ENCODE peak calls at places on chromosome 11, in five cellular contexts. One of them, this sample, is unnamed.

GRCh38 chr11:11403763-11404725 is 51.0 kb upstream of the CSNK2A3 start:
- DNase-seq in stimulated activated naive CD4-positive, alpha-beta T cell treated with Interleukin-2 at 50 U/mL for 16 hours: no peak
- DNase-seq in HL-60: no peak
- DNase-seq in HEK293T: no peak
- DNase-seq in activated effector memory CD4-positive, alpha-beta T cell treated with anti-CD3 and anti-CD28 coated beads, Interleukin-2, amount 50 U/mL, for 16 hours: no peak
- DNase-seq in this sample: no peak

GRCh38 chr11:76371170-76371569 is 9.8 kb downstream of the THAP12 start:
- DNase-seq in stimulated activated naive CD4-positive, alpha-beta T cell treated with Interleukin-2 at 50 U/mL for 16 hours: peak
- DNase-seq in HL-60: no peak
- DNase-seq in HEK293T: no peak
- DNase-seq in activated effector memory CD4-positive, alpha-beta T cell treated with anti-CD3 and anti-CD28 coated beads, Interleukin-2, amount 50 U/mL, for 16 hours: no peak
- DNase-seq in this sample: no peak

GRCh38 chr11:1392561-1392960 is 2.8 kb downstream of the BRSK2 start:
- DNase-seq in stimulated activated naive CD4-positive, alpha-beta T cell treated with Interleukin-2 at 50 U/mL for 16 hours: no peak
- DNase-seq in HL-60: no peak
- DNase-seq in HEK293T: no peak
- DNase-seq in activated effector memory CD4-positive, alpha-beta T cell treated with anti-CD3 and anti-CD28 coated beads, Interleukin-2, amount 50 U/mL, for 16 hours: no peak
- DNase-seq in this sample: no peak

GRCh38 chr11:72072348-72072747 is 8.0 kb downstream of the NUMA1 start:
- DNase-seq in stimulated activated naive CD4-positive, alpha-beta T cell treated with Interleukin-2 at 50 U/mL for 16 hours: no peak
- DNase-seq in HL-60: no peak
- DNase-seq in HEK293T: no peak
- DNase-seq in activated effector memory CD4-positive, alpha-beta T cell treated with anti-CD3 and anti-CD28 coated beads, Interleukin-2, amount 50 U/mL, for 16 hours: no peak
- DNase-seq in this sample: no peak

GRCh38 chr11:76888989-76889388 is 28.3 kb downstream of the ACER3 start:
- DNase-seq in stimulated activated naive CD4-positive, alpha-beta T cell treated with Interleukin-2 at 50 U/mL for 16 hours: no peak
- DNase-seq in HL-60: no peak
- DNase-seq in HEK293T: no peak
- DNase-seq in activated effector memory CD4-positive, alpha-beta T cell treated with anti-CD3 and anti-CD28 coated beads, Interleukin-2, amount 50 U/mL, for 16 hours: no peak
- DNase-seq in this sample: no peak

GRCh38 chr11:20670932-20671403 is 1.6 kb downstream of the NELL1 start:
- DNase-seq in stimulated activated naive CD4-positive, alpha-beta T cell treated with Interleukin-2 at 50 U/mL for 16 hours: no peak
- DNase-seq in HL-60: no peak
- DNase-seq in HEK293T: no peak
- DNase-seq in activated effector memory CD4-positive, alpha-beta T cell treated with anti-CD3 and anti-CD28 coated beads, Interleukin-2, amount 50 U/mL, for 16 hours: no peak
- DNase-seq in this sample: peak

GRCh38 chr11:80702264-80702663 is 1261.4 kb upstream of the TENM4 start:
- DNase-seq in stimulated activated naive CD4-positive, alpha-beta T cell treated with Interleukin-2 at 50 U/mL for 16 hours: no peak
- DNase-seq in HL-60: no peak
- DNase-seq in HEK293T: no peak
- DNase-seq in activated effector memory CD4-positive, alpha-beta T cell treated with anti-CD3 and anti-CD28 coated beads, Interleukin-2, amount 50 U/mL, for 16 hours: no peak
- DNase-seq in this sample: no peak

GRCh38 chr11:86923993-86924766 is 31.0 kb downstream of the FZD4 start:
- DNase-seq in stimulated activated naive CD4-positive, alpha-beta T cell treated with Interleukin-2 at 50 U/mL for 16 hours: no peak
- DNase-seq in HL-60: no peak
- DNase-seq in HEK293T: no peak
- DNase-seq in activated effector memory CD4-positive, alpha-beta T cell treated with anti-CD3 and anti-CD28 coated beads, Interleukin-2, amount 50 U/mL, for 16 hours: no peak
- DNase-seq in this sample: peak

GRCh38 chr11:93933230-93933629 is 82.8 kb upstream of the VSTM5 start:
- DNase-seq in stimulated activated naive CD4-positive, alpha-beta T cell treated with Interleukin-2 at 50 U/mL for 16 hours: no peak
- DNase-seq in HL-60: no peak
- DNase-seq in HEK293T: no peak
- DNase-seq in activated effector memory CD4-positive, alpha-beta T cell treated with anti-CD3 and anti-CD28 coated beads, Interleukin-2, amount 50 U/mL, for 16 hours: no peak
- DNase-seq in this sample: no peak

GRCh38 chr11:120906752-120907151 is 117.2 kb upstream of the TBCEL start:
- DNase-seq in stimulated activated naive CD4-positive, alpha-beta T cell treated with Interleukin-2 at 50 U/mL for 16 hours: no peak
- DNase-seq in HL-60: no peak
- DNase-seq in HEK293T: no peak
- DNase-seq in activated effector memory CD4-positive, alpha-beta T cell treated with anti-CD3 and anti-CD28 coated beads, Interleukin-2, amount 50 U/mL, for 16 hours: no peak
- DNase-seq in this sample: no peak

GRCh38 chr11:69292221-69292648 is 1.7 kb upstream of the MYEOV start:
- DNase-seq in stimulated activated naive CD4-positive, alpha-beta T cell treated with Interleukin-2 at 50 U/mL for 16 hours: peak
- DNase-seq in HL-60: peak
- DNase-seq in HEK293T: peak
- DNase-seq in activated effector memory CD4-positive, alpha-beta T cell treated with anti-CD3 and anti-CD28 coated beads, Interleukin-2, amount 50 U/mL, for 16 hours: peak
- DNase-seq in this sample: peak

GRCh38 chr11:32890843-32891656 is 1.6 kb upstream of the QSER1 start:
- DNase-seq in stimulated activated naive CD4-positive, alpha-beta T cell treated with Interleukin-2 at 50 U/mL for 16 hours: no peak
- DNase-seq in HL-60: no peak
- DNase-seq in HEK293T: peak
- DNase-seq in activated effector memory CD4-positive, alpha-beta T cell treated with anti-CD3 and anti-CD28 coated beads, Interleukin-2, amount 50 U/mL, for 16 hours: no peak
- DNase-seq in this sample: no peak

GRCh38 chr11:119473901-119474681 is 51.1 kb upstream of the THY1 start:
- DNase-seq in stimulated activated naive CD4-positive, alpha-beta T cell treated with Interleukin-2 at 50 U/mL for 16 hours: no peak
- DNase-seq in HL-60: no peak
- DNase-seq in HEK293T: no peak
- DNase-seq in activated effector memory CD4-positive, alpha-beta T cell treated with anti-CD3 and anti-CD28 coated beads, Interleukin-2, amount 50 U/mL, for 16 hours: peak
- DNase-seq in this sample: no peak

GRCh38 chr11:76701701-76702100 is 31.2 kb upstream of the LRRC32 start:
- DNase-seq in stimulated activated naive CD4-positive, alpha-beta T cell treated with Interleukin-2 at 50 U/mL for 16 hours: no peak
- DNase-seq in HL-60: no peak
- DNase-seq in HEK293T: no peak
- DNase-seq in activated effector memory CD4-positive, alpha-beta T cell treated with anti-CD3 and anti-CD28 coated beads, Interleukin-2, amount 50 U/mL, for 16 hours: no peak
- DNase-seq in this sample: no peak

GRCh38 chr11:624705-625635 is at the start of gene CDHR5:
- DNase-seq in stimulated activated naive CD4-positive, alpha-beta T cell treated with Interleukin-2 at 50 U/mL for 16 hours: no peak
- DNase-seq in HL-60: no peak
- DNase-seq in HEK293T: no peak
- DNase-seq in activated effector memory CD4-positive, alpha-beta T cell treated with anti-CD3 and anti-CD28 coated beads, Interleukin-2, amount 50 U/mL, for 16 hours: no peak
- DNase-seq in this sample: no peak

GRCh38 chr11:128279861-128280260 is 307.5 kb downstream of the ETS1 start:
- DNase-seq in stimulated activated naive CD4-positive, alpha-beta T cell treated with Interleukin-2 at 50 U/mL for 16 hours: no peak
- DNase-seq in HL-60: no peak
- DNase-seq in HEK293T: no peak
- DNase-seq in activated effector memory CD4-positive, alpha-beta T cell treated with anti-CD3 and anti-CD28 coated beads, Interleukin-2, amount 50 U/mL, for 16 hours: no peak
- DNase-seq in this sample: no peak

GRCh38 chr11:124783002-124783401 is 17.2 kb downstream of the MSANTD2 start:
- DNase-seq in stimulated activated naive CD4-positive, alpha-beta T cell treated with Interleukin-2 at 50 U/mL for 16 hours: no peak
- DNase-seq in HL-60: no peak
- DNase-seq in HEK293T: no peak
- DNase-seq in activated effector memory CD4-positive, alpha-beta T cell treated with anti-CD3 and anti-CD28 coated beads, Interleukin-2, amount 50 U/mL, for 16 hours: no peak
- DNase-seq in this sample: no peak

GRCh38 chr11:122617926-122618325 is 37.6 kb upstream of the UBASH3B start:
- DNase-seq in stimulated activated naive CD4-positive, alpha-beta T cell treated with Interleukin-2 at 50 U/mL for 16 hours: no peak
- DNase-seq in HL-60: no peak
- DNase-seq in HEK293T: no peak
- DNase-seq in activated effector memory CD4-positive, alpha-beta T cell treated with anti-CD3 and anti-CD28 coated beads, Interleukin-2, amount 50 U/mL, for 16 hours: no peak
- DNase-seq in this sample: no peak